ENCODE peak calls at places on chromosome 10, in six cellular contexts. One of them, this sample, is unnamed.

GRCh38 chr10:101346177-101346576 is 7.8 kb upstream of the BTRC start:
- DNase-seq in RKO: no peak
- DNase-seq in fibroblast of mammary gland: no peak
- DNase-seq in posterior cingulate gyrus: no peak
- DNase-seq in stimulated activated CD4-positive, alpha-beta T cell treated with anti-CD3 and anti-CD28 coated beads, Interleukin-1b, Interleukin-23, amount 100 ng/mL, for 48 hours: no peak
- DNase-seq in CD8-positive, alpha-beta T cell: no peak
- DNase-seq in this sample: no peak

GRCh38 chr10:43823237-43823605 is 174.5 kb upstream of the ZNF32 start:
- DNase-seq in posterior cingulate gyrus: no peak
- DNase-seq in CD8-positive, alpha-beta T cell: no peak
- DNase-seq in fibroblast of mammary gland: peak
- DNase-seq in RKO: no peak
- DNase-seq in stimulated activated CD4-positive, alpha-beta T cell treated with anti-CD3 and anti-CD28 coated beads, Interleukin-1b, Interleukin-23, amount 100 ng/mL, for 48 hours: no peak
- DNase-seq in this sample: no peak

GRCh38 chr10:69854685-69855345 is 53.1 kb downstream of the COL13A1 start:
- DNase-seq in RKO: no peak
- DNase-seq in fibroblast of mammary gland: no peak
- DNase-seq in posterior cingulate gyrus: no peak
- DNase-seq in stimulated activated CD4-positive, alpha-beta T cell treated with anti-CD3 and anti-CD28 coated beads, Interleukin-1b, Interleukin-23, amount 100 ng/mL, for 48 hours: no peak
- DNase-seq in CD8-positive, alpha-beta T cell: no peak
- DNase-seq in this sample: no peak

GRCh38 chr10:124590216-124591122 is 128.8 kb downstream of the LHPP start:
- DNase-seq in posterior cingulate gyrus: no peak
- DNase-seq in RKO: no peak
- DNase-seq in CD8-positive, alpha-beta T cell: no peak
- DNase-seq in stimulated activated CD4-positive, alpha-beta T cell treated with anti-CD3 and anti-CD28 coated beads, Interleukin-1b, Interleukin-23, amount 100 ng/mL, for 48 hours: no peak
- DNase-seq in fibroblast of mammary gland: no peak
- DNase-seq in this sample: no peak

GRCh38 chr10:13758302-13758701 is 171.5 kb downstream of the PRPF18 start:
- DNase-seq in posterior cingulate gyrus: no peak
- DNase-seq in stimulated activated CD4-positive, alpha-beta T cell treated with anti-CD3 and anti-CD28 coated beads, Interleukin-1b, Interleukin-23, amount 100 ng/mL, for 48 hours: no peak
- DNase-seq in CD8-positive, alpha-beta T cell: no peak
- DNase-seq in RKO: no peak
- DNase-seq in fibroblast of mammary gland: peak
- DNase-seq in this sample: peak

GRCh38 chr10:100730739-100731602 is 14.4 kb upstream of the PAX2 start:
- DNase-seq in posterior cingulate gyrus: no peak
- DNase-seq in fibroblast of mammary gland: peak
- DNase-seq in CD8-positive, alpha-beta T cell: no peak
- DNase-seq in stimulated activated CD4-positive, alpha-beta T cell treated with anti-CD3 and anti-CD28 coated beads, Interleukin-1b, Interleukin-23, amount 100 ng/mL, for 48 hours: peak
- DNase-seq in RKO: peak
- DNase-seq in this sample: peak

GRCh38 chr10:103517234-103518085 is 24.0 kb downstream of the NEURL1 start:
- DNase-seq in posterior cingulate gyrus: no peak
- DNase-seq in CD8-positive, alpha-beta T cell: no peak
- DNase-seq in fibroblast of mammary gland: no peak
- DNase-seq in stimulated activated CD4-positive, alpha-beta T cell treated with anti-CD3 and anti-CD28 coated beads, Interleukin-1b, Interleukin-23, amount 100 ng/mL, for 48 hours: no peak
- DNase-seq in RKO: no peak
- DNase-seq in this sample: no peak

GRCh38 chr10:73159038-73159648 is 8.7 kb downstream of the ECD start:
- DNase-seq in RKO: peak
- DNase-seq in CD8-positive, alpha-beta T cell: peak
- DNase-seq in stimulated activated CD4-positive, alpha-beta T cell treated with anti-CD3 and anti-CD28 coated beads, Interleukin-1b, Interleukin-23, amount 100 ng/mL, for 48 hours: peak
- DNase-seq in fibroblast of mammary gland: peak
- DNase-seq in posterior cingulate gyrus: peak
- DNase-seq in this sample: peak

GRCh38 chr10:80252296-80252887 is 37.1 kb downstream of the MAT1A start:
- DNase-seq in RKO: no peak
- DNase-seq in stimulated activated CD4-positive, alpha-beta T cell treated with anti-CD3 and anti-CD28 coated beads, Interleukin-1b, Interleukin-23, amount 100 ng/mL, for 48 hours: no peak
- DNase-seq in fibroblast of mammary gland: no peak
- DNase-seq in CD8-positive, alpha-beta T cell: no peak
- DNase-seq in posterior cingulate gyrus: no peak
- DNase-seq in this sample: no peak

GRCh38 chr10:91925022-91925320 is 1.4 kb downstream of the BTAF1 start:
- DNase-seq in fibroblast of mammary gland: peak
- DNase-seq in CD8-positive, alpha-beta T cell: no peak
- DNase-seq in stimulated activated CD4-positive, alpha-beta T cell treated with anti-CD3 and anti-CD28 coated beads, Interleukin-1b, Interleukin-23, amount 100 ng/mL, for 48 hours: no peak
- DNase-seq in posterior cingulate gyrus: no peak
- DNase-seq in RKO: peak
- DNase-seq in this sample: no peak

GRCh38 chr10:32171213-32171612 is 115.0 kb upstream of the KIF5B start:
- DNase-seq in posterior cingulate gyrus: no peak
- DNase-seq in RKO: no peak
- DNase-seq in fibroblast of mammary gland: no peak
- DNase-seq in CD8-positive, alpha-beta T cell: no peak
- DNase-seq in stimulated activated CD4-positive, alpha-beta T cell treated with anti-CD3 and anti-CD28 coated beads, Interleukin-1b, Interleukin-23, amount 100 ng/mL, for 48 hours: no peak
- DNase-seq in this sample: no peak

GRCh38 chr10:44966816-44967509 is 7.4 kb downstream of the RASSF4 start:
- DNase-seq in stimulated activated CD4-positive, alpha-beta T cell treated with anti-CD3 and anti-CD28 coated beads, Interleukin-1b, Interleukin-23, amount 100 ng/mL, for 48 hours: no peak
- DNase-seq in fibroblast of mammary gland: no peak
- DNase-seq in RKO: peak
- DNase-seq in posterior cingulate gyrus: no peak
- DNase-seq in CD8-positive, alpha-beta T cell: no peak
- DNase-seq in this sample: no peak

GRCh38 chr10:52644678-52645434 is 127.7 kb downstream of the MBL2 start:
- DNase-seq in stimulated activated CD4-positive, alpha-beta T cell treated with anti-CD3 and anti-CD28 coated beads, Interleukin-1b, Interleukin-23, amount 100 ng/mL, for 48 hours: no peak
- DNase-seq in fibroblast of mammary gland: peak
- DNase-seq in posterior cingulate gyrus: peak
- DNase-seq in RKO: peak
- DNase-seq in CD8-positive, alpha-beta T cell: no peak
- DNase-seq in this sample: peak